ENCODE peak calls at places on chromosomes 13 and 19, in seven cellular contexts. F is spleen; M is uterus; D is CD8-positive, alpha-beta T cell; R is GM23248; W is cardiac muscle cell; K is GM23338. A is an unnamed sample.

GRCh38 chr19:31254611-31255010 is 94.6 kb downstream of the TSHZ3 start:
- DNase-seq in M (no peak), R (no peak), W (no peak), D (no peak), F (no peak), K (no peak), A (no peak)

GRCh38 chr13:62360609-62361008 is 945.0 kb upstream of the PCDH20 start:
- DNase-seq in M (no peak), F (no peak), R (no peak), W (no peak), K (no peak), D (no peak), A (peak; percentile 35)

GRCh38 chr13:30241537-30241936 is 65.8 kb downstream of the KATNAL1 start:
- DNase-seq in F (no peak), W (peak; percentile 48), K (no peak), R (no peak), D (no peak), M (no peak), A (no peak)

GRCh38 chr19:13026478-13026999 is 31.3 kb downstream of the NFIX start:
- DNase-seq in R (peak; percentile 75), M (no peak), F (no peak), W (peak; percentile 45), K (no peak), D (no peak), A (no peak)

GRCh38 chr13:29474991-29475390 is 120.5 kb downstream of the SLC7A1 start:
- DNase-seq in K (no peak), M (no peak), D (no peak), F (no peak), R (peak; percentile 87), W (peak; percentile 77), A (no peak)

GRCh38 chr13:45167611-45168554 is 33.0 kb downstream of the KCTD4 start:
- DNase-seq in F (no peak), R (peak; percentile 24), M (no peak), K (no peak), W (peak; percentile 13), D (no peak), A (no peak)

GRCh38 chr19:339262-339887 is 5.2 kb downstream of the MIER2 start:
- DNase-seq in D (no peak), R (peak; percentile 23), K (no peak), M (no peak), F (peak; percentile 2), W (no peak), A (no peak)

GRCh38 chr19:28914173-28914572 is 298.8 kb downstream of the UQCRFS1 start:
- DNase-seq in R (no peak), W (no peak), D (no peak), K (no peak), F (no peak), M (no peak), A (no peak)

GRCh38 chr13:97283888-97284287 is 61.8 kb downstream of the MBNL2 start:
- DNase-seq in M (no peak), F (no peak), W (no peak), K (no peak), R (no peak), D (no peak), A (no peak)

GRCh38 chr13:97284558-97284957 is 62.4 kb downstream of the MBNL2 start:
- DNase-seq in F (no peak), M (no peak), W (peak; percentile 56), D (no peak), K (no peak), R (peak; percentile 76), A (no peak)

GRCh38 chr13:97281028-97281427 is 58.9 kb downstream of the MBNL2 start:
- DNase-seq in M (no peak), W (no peak), D (no peak), F (no peak), K (no peak), R (no peak), A (no peak)

GRCh38 chr13:97280478-97280877 is 58.3 kb downstream of the MBNL2 start:
- DNase-seq in M (no peak), R (peak; percentile 27), F (no peak), W (no peak), D (no peak), K (no peak), A (no peak)

GRCh38 chr13:97282705-97283104 is 60.6 kb downstream of the MBNL2 start:
- DNase-seq in F (no peak), K (no peak), M (no peak), D (no peak), W (no peak), R (peak; percentile 23), A (no peak)
- H3K27ac ChIP-seq in F (no peak overlapping the region), K (no peak overlapping the region), M (no peak overlapping the region), D (no peak overlapping the region), W (no peak overlapping the region), R (no peak overlapping the region), A (no peak overlapping the region)

DNA sequence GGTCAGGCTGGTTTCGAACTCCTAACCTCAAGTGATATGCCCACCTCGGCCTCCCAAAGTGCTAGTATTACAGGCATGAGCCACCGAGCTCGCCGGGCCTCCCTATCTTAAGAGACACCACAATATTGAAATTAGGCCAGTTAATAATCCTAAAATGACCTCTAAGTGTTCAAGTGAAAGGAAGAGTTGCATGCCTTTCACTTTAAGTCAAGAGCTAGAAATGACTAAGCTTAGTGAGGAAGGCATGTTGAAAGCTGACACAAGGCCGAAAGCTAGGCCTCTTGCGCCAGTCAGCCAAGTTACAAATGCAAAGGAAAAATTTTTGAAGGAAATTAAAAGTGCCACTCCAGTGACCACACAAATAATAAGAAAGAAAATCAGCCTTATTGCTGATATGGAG is 144.5 kb upstream of the FNDC3A start:
- DNase-seq in R (peak; percentile 32), D (no peak), F (no peak), M (no peak), K (no peak), W (peak; percentile 10), A (no peak)
- H3K36me3 ChIP-seq in R (no peaks in the 10 kb centered on the region), D (no peaks in the 10 kb centered on the region), F (no peaks in the 10 kb centered on the region), M (no peaks in the 10 kb centered on the region), K (peaks cover 10% of the 10 kb centered on the region), W (no peaks in the 10 kb centered on the region), A (no peaks in the 10 kb centered on the region)

GRCh38 chr13:102317593-102317992 is 84.3 kb downstream of the FGF14 start:
- DNase-seq in D (no peak), R (peak; percentile 33), K (no peak), W (peak; percentile 80), M (peak; percentile 94), F (no peak), A (no peak)

GRCh38 chr13:102323012-102323411 is 78.8 kb downstream of the FGF14 start:
- DNase-seq in K (no peak), D (no peak), M (no peak), W (no peak), F (no peak), R (no peak), A (peak; percentile 15)

GRCh38 chr13:102322211-102322610 is 79.6 kb downstream of the FGF14 start:
- DNase-seq in M (no peak), W (no peak), F (no peak), R (no peak), D (no peak), K (no peak), A (peak; percentile 90)

GRCh38 chr13:102316732-102317131 is 85.1 kb downstream of the FGF14 start:
- DNase-seq in W (no peak), F (no peak), M (no peak), K (no peak), R (no peak), D (no peak), A (no peak)

DNA sequence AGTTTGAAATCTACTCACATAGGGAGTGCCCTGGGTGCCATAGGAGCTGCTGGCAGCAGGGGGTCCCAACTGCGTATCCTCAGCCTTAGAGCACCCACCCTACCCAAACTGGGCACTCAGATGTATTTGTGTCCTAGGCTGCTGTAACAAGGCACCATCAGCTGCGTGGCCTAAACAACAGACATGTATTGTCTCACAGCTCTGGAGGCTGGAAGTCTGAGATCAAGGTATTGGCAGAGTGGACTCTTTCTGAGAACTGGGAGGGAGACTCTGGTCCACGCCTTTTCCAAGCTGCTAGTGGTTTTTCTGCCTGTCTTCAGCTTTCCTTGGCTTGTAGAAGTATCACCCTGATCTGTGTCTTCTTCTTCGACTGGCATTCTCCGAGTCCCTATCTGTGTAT is 83.6 kb downstream of the FGF14 start:
- DNase-seq in K (no peak), R (no peak), F (no peak), M (no peak), D (no peak), W (no peak), A (no peak)
- H3K27ac ChIP-seq in K (no peak overlapping the region), R (no peak overlapping the region), F (peak overlapping the region; percentile 42), M (peak overlapping the region; percentile 59), D (no peak overlapping the region), W (no peak overlapping the region), A (peak overlapping the region; percentile 13)

GRCh38 chr13:114027046-114027760 is 53.3 kb upstream of the C13orf46 start:
- DNase-seq in F (no peak), M (no peak), K (no peak), R (no peak), D (no peak), W (peak; percentile 42), A (no peak)
- H3K36me3 ChIP-seq in F (peaks cover 79% of the 10 kb centered on the region), M (no peaks in the 10 kb centered on the region), K (no peaks in the 10 kb centered on the region), R (peaks cover 15% of the 10 kb centered on the region), D (peaks cover 87% of the 10 kb centered on the region), W (no peaks in the 10 kb centered on the region), A (no peaks in the 10 kb centered on the region)

GRCh38 chr13:110396913-110397379 is 89.9 kb downstream of the COL4A2 start:
- DNase-seq in K (no peak), R (peak; percentile 100), W (peak; percentile 100), F (no peak), M (peak; percentile 94), D (no peak), A (no peak)
- H3K27ac ChIP-seq in K (no peak overlapping the region), R (peak overlapping the region; percentile 98), W (no peak overlapping the region), F (peak overlapping the region; percentile 69), M (peak overlapping the region; percentile 98), D (no peak overlapping the region), A (no peak overlapping the region)

GRCh38 chr19:50798943-50799851 is 9.0 kb downstream of the ACP4 start:
- DNase-seq in R (no peak), F (no peak), M (no peak), K (no peak), D (no peak), W (no peak), A (no peak)

GRCh38 chr19:50798116-50798942 is 8.1 kb downstream of the ACP4 start:
- DNase-seq in R (no peak), K (no peak), D (no peak), F (no peak), W (no peak), M (no peak), A (no peak)

GRCh38 chr19:50803633-50804419 is 13.6 kb downstream of the ACP4 start:
- DNase-seq in M (no peak), W (peak; percentile 21), F (no peak), R (peak; percentile 59), K (peak; percentile 65), D (no peak), A (no peak)

GRCh38 chr19:50797429-50798115 is 7.4 kb downstream of the ACP4 start:
- DNase-seq in D (no peak), W (no peak), K (no peak), M (no peak), R (no peak), F (no peak), A (no peak)

DNA sequence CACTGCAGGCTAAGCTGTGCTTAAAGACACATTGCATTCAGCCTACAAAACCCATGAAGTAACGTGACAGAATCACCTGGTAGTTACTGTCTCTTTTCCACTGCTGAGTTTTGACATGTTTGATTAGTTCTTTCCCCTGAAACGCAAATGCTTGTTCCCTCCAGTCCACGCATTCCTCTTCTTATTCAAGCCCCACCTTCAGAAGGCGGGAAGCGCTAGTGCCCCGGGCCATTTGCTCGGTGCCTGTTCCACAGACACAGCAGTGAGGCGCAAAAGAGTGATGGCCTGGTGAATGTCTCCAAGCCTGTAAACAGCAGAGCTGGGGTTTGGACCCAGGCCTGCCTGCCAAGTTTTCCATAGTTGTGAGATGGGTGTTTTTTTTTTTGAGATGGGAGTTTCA is 10.9 kb downstream of the ACP4 start:
- DNase-seq in W (no peak), R (no peak), D (no peak), F (no peak), M (no peak), K (no peak), A (no peak)
- H3K36me3 ChIP-seq in W (peaks cover 35% of the 10 kb centered on the region), R (peaks cover 11% of the 10 kb centered on the region), D (peaks cover 5% of the 10 kb centered on the region), F (peaks cover 63% of the 10 kb centered on the region), M (no peaks in the 10 kb centered on the region), K (peaks cover 30% of the 10 kb centered on the region), A (peaks cover 69% of the 10 kb centered on the region)